ENCODE peak calls at places on chromosomes 4 and X, in four cellular contexts. One of them, this sample, is unnamed.

GRCh38 chrX:103310592-103311400 is at the start of gene BEX2:
- DNase-seq in naive thymus-derived CD4-positive, alpha-beta T cell: peak; percentile 85
- DNase-seq in pancreas: peak; percentile 87
- DNase-seq in adrenal gland: peak; percentile 85
- DNase-seq in this sample: peak; percentile 40

GRCh38 chr4:147780137-147780777 is 48.4 kb downstream of the ARHGAP10 start:
- DNase-seq in naive thymus-derived CD4-positive, alpha-beta T cell: no peak
- DNase-seq in pancreas: no peak
- DNase-seq in adrenal gland: no peak
- DNase-seq in this sample: no peak

GRCh38 chrX:69024931-69025330 is 140.3 kb downstream of the PJA1 start:
- DNase-seq in adrenal gland: peak; percentile 80
- DNase-seq in pancreas: peak; percentile 46
- DNase-seq in naive thymus-derived CD4-positive, alpha-beta T cell: no peak
- DNase-seq in this sample: no peak

GRCh38 chrX:23372220-23372902 is 37.7 kb downstream of the PTCHD1 start:
- DNase-seq in naive thymus-derived CD4-positive, alpha-beta T cell: no peak
- DNase-seq in adrenal gland: no peak
- DNase-seq in pancreas: peak; percentile 24
- DNase-seq in this sample: no peak

GRCh38 chrX:148672526-148672925 is 172.1 kb downstream of the AFF2 start:
- DNase-seq in naive thymus-derived CD4-positive, alpha-beta T cell: no peak
- DNase-seq in pancreas: no peak
- DNase-seq in adrenal gland: no peak
- DNase-seq in this sample: no peak

GRCh38 chr4:98663226-98664006 is 5.0 kb upstream of the TSPAN5 start:
- DNase-seq in pancreas: no peak
- DNase-seq in naive thymus-derived CD4-positive, alpha-beta T cell: peak; percentile 67
- DNase-seq in adrenal gland: no peak
- DNase-seq in this sample: no peak

GRCh38 chr4:101421393-101421792 is 74.1 kb upstream of the PPP3CA start:
- DNase-seq in naive thymus-derived CD4-positive, alpha-beta T cell: no peak
- DNase-seq in pancreas: no peak
- DNase-seq in adrenal gland: no peak
- DNase-seq in this sample: no peak

GRCh38 chr4:32119907-32120306 is 1399.7 kb downstream of the PCDH7 start:
- DNase-seq in naive thymus-derived CD4-positive, alpha-beta T cell: no peak
- DNase-seq in pancreas: no peak
- DNase-seq in adrenal gland: no peak
- DNase-seq in this sample: no peak

GRCh38 chr4:77538574-77539157 is 67.0 kb upstream of the CXCL13 start:
- DNase-seq in adrenal gland: no peak
- DNase-seq in naive thymus-derived CD4-positive, alpha-beta T cell: no peak
- DNase-seq in pancreas: peak; percentile 43
- DNase-seq in this sample: peak; percentile 79

GRCh38 chr4:151530783-151531182 is 121.8 kb downstream of the FHIP1A start:
- DNase-seq in naive thymus-derived CD4-positive, alpha-beta T cell: no peak
- DNase-seq in pancreas: no peak
- DNase-seq in adrenal gland: no peak
- DNase-seq in this sample: no peak

GRCh38 chr4:135124196-135124595 is 922.6 kb upstream of the PABPC4L start:
- DNase-seq in naive thymus-derived CD4-positive, alpha-beta T cell: no peak
- DNase-seq in pancreas: no peak
- DNase-seq in adrenal gland: no peak
- DNase-seq in this sample: no peak
- H3K4me3 ChIP-seq in naive thymus-derived CD4-positive, alpha-beta T cell: no peak overlapping the region
- H3K4me3 ChIP-seq in pancreas: no peak overlapping the region
- H3K4me3 ChIP-seq in adrenal gland: no peak overlapping the region
- H3K4me3 ChIP-seq in this sample: no peak overlapping the region

DNA sequence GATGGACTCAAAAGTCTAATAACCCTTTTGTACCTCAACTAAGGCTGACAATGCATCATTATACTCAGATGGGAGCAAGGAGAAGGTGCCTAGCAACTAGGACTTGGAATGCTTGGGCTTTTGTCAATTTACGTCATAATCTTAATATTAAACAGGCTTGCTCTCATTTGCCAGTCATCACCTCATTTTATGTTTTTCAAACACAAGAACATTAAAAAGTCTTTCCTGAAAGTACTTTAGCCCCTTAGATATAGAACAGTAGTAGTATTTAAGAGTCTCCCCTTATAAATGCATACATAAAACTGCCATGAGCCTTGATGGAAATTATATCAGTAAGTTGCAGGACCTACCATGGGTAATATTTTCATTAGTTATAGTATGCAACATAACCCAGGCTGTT is 150.7 kb upstream of the INTU start:
- DNase-seq in adrenal gland: no peak
- DNase-seq in pancreas: no peak
- DNase-seq in naive thymus-derived CD4-positive, alpha-beta T cell: no peak
- DNase-seq in this sample: no peak
- H3K4me3 ChIP-seq in adrenal gland: no peak overlapping the region
- H3K4me3 ChIP-seq in pancreas: no peak overlapping the region
- H3K4me3 ChIP-seq in naive thymus-derived CD4-positive, alpha-beta T cell: no peak overlapping the region
- H3K4me3 ChIP-seq in this sample: no peak overlapping the region

GRCh38 chrX:37846141-37846540 is 1.2 kb downstream of the DYNLT3 start:
- DNase-seq in naive thymus-derived CD4-positive, alpha-beta T cell: peak; percentile 14
- DNase-seq in pancreas: no peak
- DNase-seq in adrenal gland: no peak
- DNase-seq in this sample: no peak
- H3K4me3 ChIP-seq in naive thymus-derived CD4-positive, alpha-beta T cell: peak overlapping the region; percentile 84
- H3K4me3 ChIP-seq in pancreas: no peak overlapping the region
- H3K4me3 ChIP-seq in adrenal gland: no peak overlapping the region
- H3K4me3 ChIP-seq in this sample: no peak overlapping the region

DNA sequence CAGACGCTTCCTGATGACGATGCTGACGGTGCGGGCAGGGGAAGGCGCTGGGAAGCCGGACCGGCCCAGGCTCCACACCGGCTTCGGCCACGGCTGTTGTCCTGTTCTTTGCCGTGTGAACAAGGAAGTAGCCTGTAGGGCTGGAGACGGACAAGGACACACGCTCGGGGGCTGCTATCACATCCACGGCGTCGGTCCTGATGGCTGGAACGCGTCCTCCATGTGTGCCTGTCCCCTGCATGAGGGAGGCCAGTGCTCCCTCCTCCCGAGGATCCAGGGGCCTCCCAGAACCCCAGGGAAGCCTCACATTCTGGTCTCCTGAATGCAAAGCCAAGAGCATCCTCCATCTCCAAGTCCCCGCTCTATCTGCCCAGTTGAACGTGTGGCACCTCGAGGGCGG is 53.8 kb downstream of the ACOX3 start:
- DNase-seq in adrenal gland: no peak
- DNase-seq in pancreas: no peak
- DNase-seq in naive thymus-derived CD4-positive, alpha-beta T cell: no peak
- DNase-seq in this sample: peak; percentile 44
- H3K4me3 ChIP-seq in adrenal gland: no peak overlapping the region
- H3K4me3 ChIP-seq in pancreas: no peak overlapping the region
- H3K4me3 ChIP-seq in naive thymus-derived CD4-positive, alpha-beta T cell: no peak overlapping the region
- H3K4me3 ChIP-seq in this sample: no peak overlapping the region

DNA sequence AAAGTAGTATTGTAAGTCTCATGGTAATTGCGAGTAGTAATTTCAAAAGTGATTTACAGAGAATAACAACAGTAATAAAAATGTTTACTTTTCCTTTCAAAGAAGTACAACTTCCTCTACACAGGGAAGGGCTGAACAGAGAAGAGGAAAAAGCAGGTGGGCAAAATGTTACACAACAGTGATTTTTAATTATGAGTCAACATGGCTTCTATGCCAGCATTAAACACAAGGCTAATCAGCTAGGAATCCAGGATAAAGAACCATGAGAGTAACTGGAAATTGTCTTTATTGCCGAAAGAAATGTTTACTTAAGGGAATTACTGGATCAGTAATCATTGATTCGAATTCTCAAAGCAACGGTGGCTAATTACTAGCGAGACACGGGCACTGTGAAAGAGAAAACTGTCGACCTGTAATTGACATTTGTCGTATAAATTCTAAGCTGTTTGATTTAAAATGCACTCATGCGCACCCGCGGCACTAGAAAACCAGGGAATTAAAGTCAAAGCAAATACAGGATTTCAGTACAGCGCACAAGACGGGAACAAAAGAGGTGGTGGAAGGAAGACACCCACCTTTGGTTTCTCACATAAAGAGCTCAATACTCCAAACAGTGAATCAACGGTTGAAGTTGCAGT is 15.5 kb downstream of the UTP3 start:
- DNase-seq in adrenal gland: no peak
- DNase-seq in pancreas: no peak
- DNase-seq in naive thymus-derived CD4-positive, alpha-beta T cell: no peak
- DNase-seq in this sample: no peak
- H3K4me3 ChIP-seq in adrenal gland: peak overlapping the region; percentile 84
- H3K4me3 ChIP-seq in pancreas: peak overlapping the region; percentile 60
- H3K4me3 ChIP-seq in naive thymus-derived CD4-positive, alpha-beta T cell: peak overlapping the region; percentile 87
- H3K4me3 ChIP-seq in this sample: peak overlapping the region; percentile 80

GRCh38 chr4:39731908-39732307 is 34.0 kb downstream of the UBE2K start:
- DNase-seq in pancreas: no peak
- DNase-seq in naive thymus-derived CD4-positive, alpha-beta T cell: no peak
- DNase-seq in adrenal gland: no peak
- DNase-seq in this sample: no peak
- H3K4me3 ChIP-seq in pancreas: no peak overlapping the region
- H3K4me3 ChIP-seq in naive thymus-derived CD4-positive, alpha-beta T cell: no peak overlapping the region
- H3K4me3 ChIP-seq in adrenal gland: no peak overlapping the region
- H3K4me3 ChIP-seq in this sample: no peak overlapping the region

GRCh38 chr4:172514801-172515200 is 653.8 kb upstream of the GALNT7 start:
- DNase-seq in naive thymus-derived CD4-positive, alpha-beta T cell: no peak
- DNase-seq in pancreas: no peak
- DNase-seq in adrenal gland: no peak
- DNase-seq in this sample: no peak
- H3K4me3 ChIP-seq in naive thymus-derived CD4-positive, alpha-beta T cell: no peak overlapping the region
- H3K4me3 ChIP-seq in pancreas: no peak overlapping the region
- H3K4me3 ChIP-seq in adrenal gland: no peak overlapping the region
- H3K4me3 ChIP-seq in this sample: no peak overlapping the region

GRCh38 chrX:53357799-53358530 is 64.5 kb downstream of the SMC1A start:
- DNase-seq in naive thymus-derived CD4-positive, alpha-beta T cell: no peak
- DNase-seq in adrenal gland: no peak
- DNase-seq in pancreas: no peak
- DNase-seq in this sample: no peak

GRCh38 chrX:53354669-53355068 is 67.8 kb downstream of the SMC1A start:
- DNase-seq in pancreas: no peak
- DNase-seq in adrenal gland: no peak
- DNase-seq in naive thymus-derived CD4-positive, alpha-beta T cell: no peak
- DNase-seq in this sample: no peak

DNA sequence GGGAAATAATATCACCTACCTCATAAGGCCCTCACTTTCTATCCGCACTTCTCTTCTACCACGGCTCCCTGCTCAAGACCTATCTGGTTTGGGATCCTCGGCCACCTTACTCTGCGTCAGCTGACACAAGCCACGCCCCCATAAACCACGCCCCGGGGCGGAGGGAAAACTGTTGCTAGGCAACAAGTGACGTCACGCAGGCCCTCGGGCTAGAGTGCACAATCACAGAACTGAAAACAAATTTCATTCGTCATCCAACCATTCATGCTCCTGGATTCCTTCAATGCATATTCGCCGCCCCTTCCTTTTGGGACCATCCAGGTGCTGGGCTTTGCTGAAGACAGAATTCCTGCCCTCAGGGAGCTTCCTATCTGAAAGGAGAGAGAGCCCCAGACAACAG is 66.3 kb downstream of the SMC1A start:
- DNase-seq in pancreas: no peak
- DNase-seq in adrenal gland: no peak
- DNase-seq in naive thymus-derived CD4-positive, alpha-beta T cell: peak; percentile 4
- DNase-seq in this sample: no peak
- H3K4me3 ChIP-seq in pancreas: no peak overlapping the region
- H3K4me3 ChIP-seq in adrenal gland: no peak overlapping the region
- H3K4me3 ChIP-seq in naive thymus-derived CD4-positive, alpha-beta T cell: no peak overlapping the region
- H3K4me3 ChIP-seq in this sample: no peak overlapping the region